ENCODE peak calls at places on chromosomes 12 and 14, in ten cellular contexts. One of them, this sample, is unnamed.

GRCh38 chr12:123367511-123367910 is 2.9 kb upstream of the SBNO1 start:
- DNase-seq in left ventricle myocardium inferior: no peak
- DNase-seq in fibroblast of the aortic adventitia: peak
- DNase-seq in neural progenitor cell: no peak
- DNase-seq in progenitor cell of endocrine pancreas: no peak
- DNase-seq in activated B cell treated with CpG ODN at 0.5 μM for 24 hours: no peak
- DNase-seq in MM.1S: no peak
- DNase-seq in keratinocyte: no peak
- DNase-seq in MCF 10A: peak
- DNase-seq in cardiac muscle cell: no peak
- DNase-seq in this sample: no peak

GRCh38 chr14:50403433-50403832 is 6.8 kb upstream of the CDKL1 start:
- DNase-seq in progenitor cell of endocrine pancreas: no peak
- DNase-seq in keratinocyte: no peak
- DNase-seq in MM.1S: no peak
- DNase-seq in activated B cell treated with CpG ODN at 0.5 μM for 24 hours: no peak
- DNase-seq in left ventricle myocardium inferior: no peak
- DNase-seq in neural progenitor cell: peak
- DNase-seq in cardiac muscle cell: no peak
- DNase-seq in fibroblast of the aortic adventitia: no peak
- DNase-seq in MCF 10A: no peak
- DNase-seq in this sample: no peak

GRCh38 chr12:34398366-34398705 is 376.0 kb downstream of the ALG10 start:
- DNase-seq in cardiac muscle cell: no peak
- DNase-seq in MCF 10A: no peak
- DNase-seq in neural progenitor cell: no peak
- DNase-seq in fibroblast of the aortic adventitia: no peak
- DNase-seq in left ventricle myocardium inferior: no peak
- DNase-seq in activated B cell treated with CpG ODN at 0.5 μM for 24 hours: peak
- DNase-seq in keratinocyte: no peak
- DNase-seq in MM.1S: no peak
- DNase-seq in progenitor cell of endocrine pancreas: peak
- DNase-seq in this sample: peak

GRCh38 chr12:20508362-20508761 is 140.0 kb downstream of the PDE3A start:
- DNase-seq in cardiac muscle cell: no peak
- DNase-seq in progenitor cell of endocrine pancreas: no peak
- DNase-seq in keratinocyte: no peak
- DNase-seq in left ventricle myocardium inferior: no peak
- DNase-seq in MM.1S: no peak
- DNase-seq in neural progenitor cell: no peak
- DNase-seq in fibroblast of the aortic adventitia: no peak
- DNase-seq in MCF 10A: peak
- DNase-seq in activated B cell treated with CpG ODN at 0.5 μM for 24 hours: no peak
- DNase-seq in this sample: no peak

GRCh38 chr12:31967569-31967968 is 8.4 kb downstream of the RESF1 start:
- DNase-seq in cardiac muscle cell: no peak
- DNase-seq in MCF 10A: no peak
- DNase-seq in neural progenitor cell: no peak
- DNase-seq in progenitor cell of endocrine pancreas: no peak
- DNase-seq in left ventricle myocardium inferior: no peak
- DNase-seq in keratinocyte: no peak
- DNase-seq in activated B cell treated with CpG ODN at 0.5 μM for 24 hours: no peak
- DNase-seq in fibroblast of the aortic adventitia: no peak
- DNase-seq in MM.1S: no peak
- DNase-seq in this sample: no peak

GRCh38 chr12:79682593-79682992 is 8.2 kb downstream of the PAWR start:
- DNase-seq in keratinocyte: no peak
- DNase-seq in MCF 10A: no peak
- DNase-seq in left ventricle myocardium inferior: no peak
- DNase-seq in fibroblast of the aortic adventitia: no peak
- DNase-seq in MM.1S: no peak
- DNase-seq in cardiac muscle cell: no peak
- DNase-seq in neural progenitor cell: no peak
- DNase-seq in activated B cell treated with CpG ODN at 0.5 μM for 24 hours: no peak
- DNase-seq in progenitor cell of endocrine pancreas: no peak
- DNase-seq in this sample: no peak

GRCh38 chr12:75553398-75553797 is 42.0 kb upstream of the KRR1 start:
- DNase-seq in progenitor cell of endocrine pancreas: no peak
- DNase-seq in activated B cell treated with CpG ODN at 0.5 μM for 24 hours: no peak
- DNase-seq in fibroblast of the aortic adventitia: no peak
- DNase-seq in neural progenitor cell: peak
- DNase-seq in MCF 10A: no peak
- DNase-seq in cardiac muscle cell: peak
- DNase-seq in keratinocyte: no peak
- DNase-seq in left ventricle myocardium inferior: no peak
- DNase-seq in MM.1S: no peak
- DNase-seq in this sample: no peak

GRCh38 chr12:46956451-46957035 is 122.9 kb upstream of the PCED1B start:
- DNase-seq in activated B cell treated with CpG ODN at 0.5 μM for 24 hours: no peak
- DNase-seq in cardiac muscle cell: no peak
- DNase-seq in keratinocyte: no peak
- DNase-seq in MM.1S: no peak
- DNase-seq in MCF 10A: no peak
- DNase-seq in fibroblast of the aortic adventitia: no peak
- DNase-seq in left ventricle myocardium inferior: no peak
- DNase-seq in neural progenitor cell: no peak
- DNase-seq in progenitor cell of endocrine pancreas: no peak
- DNase-seq in this sample: no peak

GRCh38 chr12:84986586-84986985 is 49.5 kb downstream of the TSPAN19 start:
- DNase-seq in fibroblast of the aortic adventitia: no peak
- DNase-seq in left ventricle myocardium inferior: no peak
- DNase-seq in MM.1S: no peak
- DNase-seq in keratinocyte: no peak
- DNase-seq in neural progenitor cell: no peak
- DNase-seq in cardiac muscle cell: no peak
- DNase-seq in activated B cell treated with CpG ODN at 0.5 μM for 24 hours: no peak
- DNase-seq in MCF 10A: no peak
- DNase-seq in progenitor cell of endocrine pancreas: no peak
- DNase-seq in this sample: no peak

GRCh38 chr14:44369401-44370123 is 137.5 kb downstream of the FSCB start:
- DNase-seq in keratinocyte: no peak
- DNase-seq in cardiac muscle cell: peak
- DNase-seq in left ventricle myocardium inferior: no peak
- DNase-seq in MCF 10A: no peak
- DNase-seq in MM.1S: no peak
- DNase-seq in progenitor cell of endocrine pancreas: no peak
- DNase-seq in neural progenitor cell: no peak
- DNase-seq in fibroblast of the aortic adventitia: peak
- DNase-seq in activated B cell treated with CpG ODN at 0.5 μM for 24 hours: no peak
- DNase-seq in this sample: no peak
- TF ChIP-seq CTCF in keratinocyte: no peak
- TF ChIP-seq CTCF in cardiac muscle cell: no peak
- TF ChIP-seq CTCF in left ventricle myocardium inferior: no peak
- TF ChIP-seq CTCF in MCF 10A: no peak
- TF ChIP-seq CTCF in MM.1S: no peak
- TF ChIP-seq CTCF in progenitor cell of endocrine pancreas: peak
- TF ChIP-seq CTCF in neural progenitor cell: peak
- TF ChIP-seq CTCF in fibroblast of the aortic adventitia: no peak
- TF ChIP-seq CTCF in activated B cell treated with CpG ODN at 0.5 μM for 24 hours: no peak
- TF ChIP-seq CTCF in this sample: no peak

GRCh38 chr12:22531205-22531604 is 13.1 kb downstream of the C2CD5 start:
- DNase-seq in keratinocyte: no peak
- DNase-seq in left ventricle myocardium inferior: no peak
- DNase-seq in fibroblast of the aortic adventitia: no peak
- DNase-seq in progenitor cell of endocrine pancreas: no peak
- DNase-seq in activated B cell treated with CpG ODN at 0.5 μM for 24 hours: no peak
- DNase-seq in neural progenitor cell: no peak
- DNase-seq in MM.1S: no peak
- DNase-seq in cardiac muscle cell: no peak
- DNase-seq in MCF 10A: no peak
- DNase-seq in this sample: no peak

GRCh38 chr12:22526836-22527235 is 17.5 kb downstream of the C2CD5 start:
- DNase-seq in keratinocyte: no peak
- DNase-seq in fibroblast of the aortic adventitia: no peak
- DNase-seq in cardiac muscle cell: no peak
- DNase-seq in MCF 10A: no peak
- DNase-seq in progenitor cell of endocrine pancreas: no peak
- DNase-seq in activated B cell treated with CpG ODN at 0.5 μM for 24 hours: no peak
- DNase-seq in neural progenitor cell: no peak
- DNase-seq in MM.1S: no peak
- DNase-seq in left ventricle myocardium inferior: no peak
- DNase-seq in this sample: no peak

GRCh38 chr12:22532317-22532716 is 12.0 kb downstream of the C2CD5 start:
- DNase-seq in activated B cell treated with CpG ODN at 0.5 μM for 24 hours: no peak
- DNase-seq in fibroblast of the aortic adventitia: no peak
- DNase-seq in MCF 10A: no peak
- DNase-seq in progenitor cell of endocrine pancreas: no peak
- DNase-seq in neural progenitor cell: no peak
- DNase-seq in cardiac muscle cell: no peak
- DNase-seq in left ventricle myocardium inferior: no peak
- DNase-seq in MM.1S: no peak
- DNase-seq in keratinocyte: no peak
- DNase-seq in this sample: no peak

GRCh38 chr12:22527999-22528398 is 16.3 kb downstream of the C2CD5 start:
- DNase-seq in fibroblast of the aortic adventitia: peak
- DNase-seq in activated B cell treated with CpG ODN at 0.5 μM for 24 hours: no peak
- DNase-seq in left ventricle myocardium inferior: no peak
- DNase-seq in keratinocyte: no peak
- DNase-seq in progenitor cell of endocrine pancreas: no peak
- DNase-seq in MM.1S: no peak
- DNase-seq in neural progenitor cell: no peak
- DNase-seq in cardiac muscle cell: no peak
- DNase-seq in MCF 10A: no peak
- DNase-seq in this sample: no peak

GRCh38 chr12:22529281-22530060 is 14.9 kb downstream of the C2CD5 start:
- DNase-seq in fibroblast of the aortic adventitia: peak
- DNase-seq in keratinocyte: peak
- DNase-seq in MM.1S: peak
- DNase-seq in MCF 10A: peak
- DNase-seq in neural progenitor cell: peak
- DNase-seq in progenitor cell of endocrine pancreas: no peak
- DNase-seq in left ventricle myocardium inferior: no peak
- DNase-seq in cardiac muscle cell: no peak
- DNase-seq in activated B cell treated with CpG ODN at 0.5 μM for 24 hours: no peak
- DNase-seq in this sample: no peak
- TF ChIP-seq CTCF in fibroblast of the aortic adventitia: peak
- TF ChIP-seq CTCF in keratinocyte: peak
- TF ChIP-seq CTCF in MM.1S: peak
- TF ChIP-seq CTCF in MCF 10A: peak
- TF ChIP-seq CTCF in neural progenitor cell: peak
- TF ChIP-seq CTCF in progenitor cell of endocrine pancreas: peak
- TF ChIP-seq CTCF in left ventricle myocardium inferior: peak
- TF ChIP-seq CTCF in cardiac muscle cell: peak
- TF ChIP-seq CTCF in activated B cell treated with CpG ODN at 0.5 μM for 24 hours: no peak
- TF ChIP-seq CTCF in this sample: peak

GRCh38 chr14:77133718-77134338 is 7.8 kb downstream of the ZDHHC22 start:
- DNase-seq in left ventricle myocardium inferior: peak
- DNase-seq in cardiac muscle cell: peak
- DNase-seq in fibroblast of the aortic adventitia: peak
- DNase-seq in neural progenitor cell: peak
- DNase-seq in keratinocyte: no peak
- DNase-seq in progenitor cell of endocrine pancreas: peak
- DNase-seq in activated B cell treated with CpG ODN at 0.5 μM for 24 hours: peak
- DNase-seq in MCF 10A: peak
- DNase-seq in MM.1S: peak
- DNase-seq in this sample: no peak

GRCh38 chr14:77128414-77128891 is 13.1 kb downstream of the ZDHHC22 start:
- DNase-seq in neural progenitor cell: no peak
- DNase-seq in MCF 10A: peak
- DNase-seq in fibroblast of the aortic adventitia: peak
- DNase-seq in cardiac muscle cell: no peak
- DNase-seq in keratinocyte: no peak
- DNase-seq in activated B cell treated with CpG ODN at 0.5 μM for 24 hours: no peak
- DNase-seq in MM.1S: no peak
- DNase-seq in progenitor cell of endocrine pancreas: no peak
- DNase-seq in left ventricle myocardium inferior: no peak
- DNase-seq in this sample: no peak

GRCh38 chr14:77131206-77131605 is 10.4 kb downstream of the ZDHHC22 start:
- DNase-seq in neural progenitor cell: no peak
- DNase-seq in MM.1S: no peak
- DNase-seq in left ventricle myocardium inferior: no peak
- DNase-seq in fibroblast of the aortic adventitia: no peak
- DNase-seq in cardiac muscle cell: no peak
- DNase-seq in progenitor cell of endocrine pancreas: no peak
- DNase-seq in MCF 10A: no peak
- DNase-seq in activated B cell treated with CpG ODN at 0.5 μM for 24 hours: no peak
- DNase-seq in keratinocyte: no peak
- DNase-seq in this sample: no peak

GRCh38 chr14:77130386-77130785 is 11.2 kb downstream of the ZDHHC22 start:
- DNase-seq in neural progenitor cell: no peak
- DNase-seq in left ventricle myocardium inferior: no peak
- DNase-seq in MM.1S: no peak
- DNase-seq in activated B cell treated with CpG ODN at 0.5 μM for 24 hours: no peak
- DNase-seq in MCF 10A: no peak
- DNase-seq in cardiac muscle cell: no peak
- DNase-seq in progenitor cell of endocrine pancreas: no peak
- DNase-seq in fibroblast of the aortic adventitia: no peak
- DNase-seq in keratinocyte: no peak
- DNase-seq in this sample: no peak

GRCh38 chr14:77131871-77132486 is 9.6 kb downstream of the ZDHHC22 start:
- DNase-seq in fibroblast of the aortic adventitia: no peak
- DNase-seq in activated B cell treated with CpG ODN at 0.5 μM for 24 hours: no peak
- DNase-seq in MM.1S: no peak
- DNase-seq in progenitor cell of endocrine pancreas: no peak
- DNase-seq in keratinocyte: no peak
- DNase-seq in MCF 10A: no peak
- DNase-seq in neural progenitor cell: no peak
- DNase-seq in cardiac muscle cell: no peak
- DNase-seq in left ventricle myocardium inferior: no peak
- DNase-seq in this sample: no peak
- TF ChIP-seq CTCF in fibroblast of the aortic adventitia: no peak
- TF ChIP-seq CTCF in activated B cell treated with CpG ODN at 0.5 μM for 24 hours: no peak
- TF ChIP-seq CTCF in MM.1S: no peak
- TF ChIP-seq CTCF in progenitor cell of endocrine pancreas: no peak
- TF ChIP-seq CTCF in keratinocyte: no peak
- TF ChIP-seq CTCF in MCF 10A: no peak
- TF ChIP-seq CTCF in neural progenitor cell: peak
- TF ChIP-seq CTCF in cardiac muscle cell: no peak
- TF ChIP-seq CTCF in left ventricle myocardium inferior: no peak
- TF ChIP-seq CTCF in this sample: no peak

DNA sequence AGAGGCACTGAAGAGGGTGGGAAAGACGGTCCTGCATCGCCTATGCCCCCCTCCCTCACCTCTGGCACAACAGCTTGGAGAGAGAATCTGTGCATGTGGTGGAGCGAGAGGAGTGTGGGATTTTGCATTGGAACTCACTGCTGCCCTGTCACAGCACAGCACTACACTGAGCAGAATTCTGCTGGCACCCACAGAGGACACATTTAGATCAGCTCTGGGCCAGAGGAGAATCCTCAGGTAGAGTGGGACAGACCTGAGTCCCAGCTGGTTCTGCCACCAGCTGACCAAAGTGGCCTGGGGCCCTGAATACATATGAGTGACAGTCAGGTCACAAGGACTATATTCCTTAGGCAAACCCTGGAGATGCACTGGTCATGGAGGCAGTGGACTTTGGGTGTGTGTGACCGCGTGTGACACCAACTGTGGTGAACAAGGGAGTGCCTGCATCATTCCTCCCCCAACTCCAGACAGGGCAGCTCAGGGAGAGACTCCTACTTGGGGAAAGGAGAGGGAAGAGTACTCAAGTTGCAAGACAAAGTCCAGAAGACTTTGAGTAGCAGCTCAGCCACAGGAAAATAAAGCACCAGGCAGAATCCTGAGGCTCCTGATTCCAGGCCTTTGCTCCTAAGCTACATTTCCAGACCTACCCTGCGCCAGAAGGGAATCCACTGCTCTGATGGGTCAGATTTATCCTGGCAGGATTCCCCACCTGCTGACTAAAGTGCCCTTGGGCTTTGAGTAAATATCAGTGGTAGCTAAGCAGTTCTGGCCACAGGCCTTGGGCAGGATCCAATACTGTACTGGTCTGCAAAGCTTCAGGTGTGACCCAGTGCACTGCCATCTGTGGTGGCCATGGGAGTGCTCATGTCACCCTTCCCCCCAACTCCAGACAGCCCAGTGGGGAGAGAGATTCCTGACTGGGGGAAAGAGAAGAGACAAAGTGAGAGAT is 10.6 kb upstream of the ACOT1 start:
- DNase-seq in MM.1S: no peak
- DNase-seq in neural progenitor cell: no peak
- DNase-seq in MCF 10A: peak
- DNase-seq in cardiac muscle cell: no peak
- DNase-seq in activated B cell treated with CpG ODN at 0.5 μM for 24 hours: no peak
- DNase-seq in progenitor cell of endocrine pancreas: no peak
- DNase-seq in left ventricle myocardium inferior: peak
- DNase-seq in fibroblast of the aortic adventitia: peak
- DNase-seq in keratinocyte: no peak
- DNase-seq in this sample: no peak
- TF ChIP-seq CTCF in MM.1S: no peak
- TF ChIP-seq CTCF in neural progenitor cell: no peak
- TF ChIP-seq CTCF in MCF 10A: no peak
- TF ChIP-seq CTCF in cardiac muscle cell: no peak
- TF ChIP-seq CTCF in activated B cell treated with CpG ODN at 0.5 μM for 24 hours: no peak
- TF ChIP-seq CTCF in progenitor cell of endocrine pancreas: no peak
- TF ChIP-seq CTCF in left ventricle myocardium inferior: no peak
- TF ChIP-seq CTCF in fibroblast of the aortic adventitia: no peak
- TF ChIP-seq CTCF in keratinocyte: no peak
- TF ChIP-seq CTCF in this sample: no peak